ENCODE peak calls at places on chromosomes 16 and 17, in four cellular contexts. One of them, this sample, is unnamed.

GRCh38 chr17:17683710-17684365 is 2.6 kb downstream of the RAI1 start:
- DNase-seq in tibial artery: no peak
- DNase-seq in GM12878: no peak
- DNase-seq in NCI-H345: no peak
- DNase-seq in this sample: no peak

GRCh38 chr17:49851387-49852291 is 3.8 kb upstream of the TAC4 start:
- DNase-seq in GM12878: no peak
- DNase-seq in NCI-H345: no peak
- DNase-seq in tibial artery: peak; percentile 71
- DNase-seq in this sample: peak; percentile 83

GRCh38 chr17:18005496-18005895 is 32.8 kb downstream of the DRC3 start:
- DNase-seq in GM12878: no peak
- DNase-seq in tibial artery: no peak
- DNase-seq in NCI-H345: no peak
- DNase-seq in this sample: no peak

GRCh38 chr17:47368262-47368661 is 44.5 kb downstream of the EFCAB13 start:
- DNase-seq in NCI-H345: peak; percentile 88
- DNase-seq in tibial artery: no peak
- DNase-seq in GM12878: no peak
- DNase-seq in this sample: no peak

GRCh38 chr16:62913333-62913732 is 877.1 kb upstream of the CDH8 start:
- DNase-seq in NCI-H345: no peak
- DNase-seq in tibial artery: no peak
- DNase-seq in GM12878: no peak
- DNase-seq in this sample: no peak

GRCh38 chr17:63785556-63785955 is 11.6 kb downstream of the DDX42 start:
- DNase-seq in tibial artery: no peak
- DNase-seq in GM12878: no peak
- DNase-seq in NCI-H345: no peak
- DNase-seq in this sample: no peak

GRCh38 chr17:64505320-64506200 is 529 bp downstream of the DDX5 start:
- DNase-seq in NCI-H345: peak; percentile 91
- DNase-seq in GM12878: no peak
- DNase-seq in tibial artery: peak; percentile 91
- DNase-seq in this sample: peak; percentile 92

GRCh38 chr17:81733507-81734404 is 21.7 kb downstream of the SLC25A10 start:
- DNase-seq in GM12878: no peak
- DNase-seq in NCI-H345: peak; percentile 82
- DNase-seq in tibial artery: peak; percentile 68
- DNase-seq in this sample: peak; percentile 77

GRCh38 chr17:47615766-47616424 is 33.8 kb upstream of the KPNB1 start:
- DNase-seq in GM12878: peak; percentile 16
- DNase-seq in NCI-H345: peak; percentile 45
- DNase-seq in tibial artery: no peak
- DNase-seq in this sample: peak; percentile 61

GRCh38 chr17:20073056-20073979 is 64.2 kb downstream of the SPECC1 start:
- DNase-seq in NCI-H345: no peak
- DNase-seq in tibial artery: peak; percentile 71
- DNase-seq in GM12878: no peak
- DNase-seq in this sample: peak; percentile 90

GRCh38 chr16:55817236-55817912 is 15.5 kb downstream of the CES1 start:
- DNase-seq in NCI-H345: no peak
- DNase-seq in tibial artery: no peak
- DNase-seq in GM12878: no peak
- DNase-seq in this sample: no peak

GRCh38 chr17:71430281-71430680 is 690.5 kb upstream of the SOX9 start:
- DNase-seq in GM12878: no peak
- DNase-seq in NCI-H345: no peak
- DNase-seq in tibial artery: no peak
- DNase-seq in this sample: no peak

GRCh38 chr17:35731932-35732805 is 730 bp downstream of the RASL10B start:
- DNase-seq in NCI-H345: no peak
- DNase-seq in tibial artery: no peak
- DNase-seq in GM12878: no peak
- DNase-seq in this sample: no peak